ENCODE peak calls at places on chromosome 9, in four cellular contexts. U is RPMI8226, J is OCI-LY7, E is right cardiac atrium. V is an unnamed sample.

GRCh38 chr9:105157178-105157583 is 87.3 kb upstream of the SLC44A1 start:
- DNase-seq in U (peak; percentile 54), J (peak; percentile 76), E (peak; percentile 51), V (peak; percentile 47)

GRCh38 chr9:113176748-113177147 is 25.9 kb downstream of the SLC31A2 start:
- DNase-seq in U (no peak), J (no peak), E (no peak), V (no peak)

GRCh38 chr9:79691496-79691895 is 119.7 kb downstream of the TLE4 start:
- DNase-seq in U (no peak), J (no peak), E (no peak), V (no peak)

GRCh38 chr9:122096620-122097415 is 3.7 kb upstream of the TTLL11 start:
- DNase-seq in U (no peak), J (no peak), E (no peak), V (no peak)

GRCh38 chr9:6566409-6567139 is 79.0 kb downstream of the GLDC start:
- DNase-seq in U (no peak), J (no peak), E (peak; percentile 50), V (peak; percentile 63)

GRCh38 chr9:128905964-128906363 is 14.8 kb upstream of the PHYHD1 start:
- DNase-seq in U (no peak), J (no peak), E (no peak), V (no peak)

GRCh38 chr9:101366038-101366756 is 18.6 kb downstream of the BAAT start:
- DNase-seq in U (no peak), J (no peak), E (no peak), V (no peak)

GRCh38 chr9:85172001-85172978 is 502.8 kb downstream of the NTRK2 start:
- DNase-seq in U (no peak), J (no peak), E (no peak), V (no peak)

GRCh38 chr9:38213591-38213990 is 144.6 kb upstream of the SHB start:
- DNase-seq in U (no peak), J (no peak), E (no peak), V (no peak)

GRCh38 chr9:26054600-26055516 is 376.6 kb upstream of the TUSC1 start:
- DNase-seq in U (no peak), J (no peak), E (no peak), V (no peak)

GRCh38 chr9:131555841-131556673 is 10.7 kb downstream of the PRRT1B start:
- DNase-seq in U (no peak), J (no peak), E (no peak), V (no peak)

GRCh38 chr9:134175291-134175807 is 11.0 kb upstream of the RNU6ATAC start:
- DNase-seq in U (no peak), J (peak; percentile 57), E (no peak), V (no peak)

GRCh38 chr9:74556685-74557084 is 59.5 kb downstream of the RORB start:
- DNase-seq in U (no peak), J (no peak), E (no peak), V (no peak)

GRCh38 chr9:135463140-135463539 is 16.4 kb upstream of the PPP1R26 start:
- DNase-seq in U (peak; percentile 65), J (no peak), E (no peak), V (no peak)

GRCh38 chr9:128940946-128941755 is 6.3 kb downstream of the DOLK start:
- DNase-seq in U (no peak), J (no peak), E (no peak), V (no peak)

GRCh38 chr9:2933165-2934095 is 89.5 kb upstream of the PUM3 start:
- DNase-seq in U (no peak), J (no peak), E (no peak), V (no peak)

GRCh38 chr9:4548796-4549725 is 58.8 kb downstream of the SLC1A1 start:
- DNase-seq in U (peak; percentile 16), J (peak; percentile 6), E (no peak), V (no peak)

GRCh38 chr9:34515959-34516358 is 6.8 kb downstream of the ENHO start:
- DNase-seq in U (no peak), J (no peak), E (no peak), V (no peak)

GRCh38 chr9:137087409-137087925 is 682 bp downstream of the MAN1B1 start:
- DNase-seq in U (no peak), J (peak; percentile 37), E (no peak), V (peak; percentile 34)

GRCh38 chr9:121029469-121029868 is 20.6 kb downstream of the C5 start:
- DNase-seq in U (no peak), J (no peak), E (no peak), V (no peak)

GRCh38 chr9:281753-282645 is 67.3 kb downstream of the DOCK8 start:
- DNase-seq in U (no peak), J (no peak), E (no peak), V (no peak)

GRCh38 chr9:89497978-89498844 is at the start of gene SEMA4D:
- DNase-seq in U (peak; percentile 77), J (peak; percentile 67), E (peak; percentile 75), V (peak; percentile 77)

GRCh38 chr9:106861585-106862114 is 1.3 kb upstream of the ZNF462 start:
- DNase-seq in U (no peak), J (no peak), E (no peak), V (no peak)

GRCh38 chr9:126028746-126029145 is 281.6 kb downstream of the PBX3 start:
- DNase-seq in U (no peak), J (no peak), E (no peak), V (no peak)

GRCh38 chr9:113381909-113382411 is 5.2 kb upstream of the HDHD3 start:
- DNase-seq in U (no peak), J (no peak), E (no peak), V (no peak)

GRCh38 chr9:74431467-74431866 is 65.7 kb upstream of the RORB start:
- DNase-seq in U (no peak), J (no peak), E (no peak), V (no peak)

GRCh38 chr9:1647776-1648175 is 367.4 kb upstream of the SMARCA2 start:
- DNase-seq in U (no peak), J (no peak), E (no peak), V (no peak)

GRCh38 chr9:86321373-86321772 is 32.8 kb downstream of the TUT7 start:
- DNase-seq in U (no peak), J (no peak), E (no peak), V (peak; percentile 24)

GRCh38 chr9:113640418-113640817 is 176.9 kb downstream of the RGS3 start:
- DNase-seq in U (no peak), J (no peak), E (no peak), V (no peak)

GRCh38 chr9:121494192-121494591 is 5.5 kb downstream of the GGTA1 start:
- DNase-seq in U (peak; percentile 40), J (no peak), E (no peak), V (no peak)

GRCh38 chr9:4086119-4087088 is 213.5 kb downstream of the GLIS3 start:
- DNase-seq in U (no peak), J (no peak), E (peak; percentile 18), V (no peak)

GRCh38 chr9:102841376-102841775 is 153.8 kb upstream of the CYLC2 start:
- DNase-seq in U (no peak), J (no peak), E (no peak), V (no peak)

GRCh38 chr9:90095682-90096081 is 490.9 kb downstream of the GADD45G start:
- DNase-seq in U (peak; percentile 28), J (no peak), E (no peak), V (no peak)

GRCh38 chr9:4829956-4830355 is 37.2 kb downstream of the RCL1 start:
- DNase-seq in U (no peak), J (no peak), E (no peak), V (no peak)

GRCh38 chr9:73079326-73079725 is 72.3 kb upstream of the ANXA1 start:
- DNase-seq in U (peak; percentile 15), J (peak; percentile 5), E (no peak), V (no peak)

GRCh38 chr9:124611106-124611505 is 103.9 kb upstream of the NR5A1 start:
- DNase-seq in U (no peak), J (no peak), E (no peak), V (no peak)

V was measured in left cardiac atrium.